ENCODE peak calls at places on chromosome 1, in four cellular contexts. V, R, D and N are unnamed samples.

GRCh38 chr1:56799605-56800398 is 19.4 kb downstream of the FYB2 start:
- DNase-seq in D (no peak), R (no peak), V (no peak), N (no peak)

GRCh38 chr1:210233495-210234253 is 1.1 kb downstream of the SERTAD4 start:
- DNase-seq in V (no peak), D (no peak), R (no peak), N (peak; percentile 60)

GRCh38 chr1:226981838-226982237 is 41.7 kb downstream of the COQ8A start:
- DNase-seq in V (no peak), R (no peak), D (no peak), N (no peak)

GRCh38 chr1:223631367-223631977 is 34.0 kb downstream of the CAPN8 start:
- DNase-seq in R (no peak), V (no peak), D (no peak), N (peak; percentile 34)

GRCh38 chr1:28926629-28927441 is 12.5 kb downstream of the EPB41 start:
- DNase-seq in V (peak; percentile 58), R (no peak), D (peak; percentile 82), N (peak; percentile 17)

GRCh38 chr1:17342014-17342441 is 30.0 kb upstream of the PADI6 start:
- DNase-seq in D (no peak), R (no peak), V (no peak), N (no peak)

GRCh38 chr1:55107111-55107510 is 67.8 kb downstream of the PCSK9 start:
- DNase-seq in D (no peak), R (no peak), V (no peak), N (no peak)

GRCh38 chr1:118739421-118739930 is 248.7 kb downstream of the TBX15 start:
- DNase-seq in D (no peak), R (no peak), V (no peak), N (peak; percentile 66)

GRCh38 chr1:204854286-204854685 is 16.4 kb upstream of the NFASC start:
- DNase-seq in V (no peak), R (no peak), D (no peak), N (no peak)

GRCh38 chr1:182955596-182956588 is 2.9 kb upstream of the SHCBP1L start:
- DNase-seq in V (no peak), D (no peak), R (no peak), N (peak; percentile 86)